ENCODE peak calls at places on chromosomes 5 and 9, in seven cellular contexts. One of them, this sample, is unnamed.

GRCh38 chr9:90095682-90096081 is 490.9 kb downstream of the GADD45G start:
- DNase-seq in glomerular endothelial cell: no peak
- DNase-seq in endothelial cell of umbilical vein: no peak
- DNase-seq in stimulated activated CD4-positive, alpha-beta T cell treated with anti-CD3 and anti-CD28 coated beads, Interleukin-1b, Interleukin-23, amount 100 ng/mL, for 48 hours: peak; percentile 8
- DNase-seq in glutamatergic neuron: peak; percentile 81
- DNase-seq in Karpas-422: no peak
- DNase-seq in naive thymus-derived CD8-positive, alpha-beta T cell: no peak
- DNase-seq in this sample: no peak

GRCh38 chr5:131281133-131281867 is 17.4 kb downstream of the CDC42SE2 start:
- DNase-seq in stimulated activated CD4-positive, alpha-beta T cell treated with anti-CD3 and anti-CD28 coated beads, Interleukin-1b, Interleukin-23, amount 100 ng/mL, for 48 hours: no peak
- DNase-seq in endothelial cell of umbilical vein: no peak
- DNase-seq in naive thymus-derived CD8-positive, alpha-beta T cell: peak; percentile 90
- DNase-seq in Karpas-422: no peak
- DNase-seq in glomerular endothelial cell: no peak
- DNase-seq in glutamatergic neuron: no peak
- DNase-seq in this sample: no peak

GRCh38 chr9:123339666-123340414 is 16.2 kb upstream of the CRB2 start:
- DNase-seq in endothelial cell of umbilical vein: no peak
- DNase-seq in glutamatergic neuron: no peak
- DNase-seq in stimulated activated CD4-positive, alpha-beta T cell treated with anti-CD3 and anti-CD28 coated beads, Interleukin-1b, Interleukin-23, amount 100 ng/mL, for 48 hours: peak; percentile 81
- DNase-seq in Karpas-422: peak; percentile 67
- DNase-seq in naive thymus-derived CD8-positive, alpha-beta T cell: peak; percentile 32
- DNase-seq in glomerular endothelial cell: no peak
- DNase-seq in this sample: no peak

GRCh38 chr9:77305622-77306365 is 128.5 kb downstream of the VPS13A start:
- DNase-seq in glutamatergic neuron: no peak
- DNase-seq in glomerular endothelial cell: no peak
- DNase-seq in endothelial cell of umbilical vein: no peak
- DNase-seq in stimulated activated CD4-positive, alpha-beta T cell treated with anti-CD3 and anti-CD28 coated beads, Interleukin-1b, Interleukin-23, amount 100 ng/mL, for 48 hours: no peak
- DNase-seq in naive thymus-derived CD8-positive, alpha-beta T cell: no peak
- DNase-seq in Karpas-422: no peak
- DNase-seq in this sample: no peak

GRCh38 chr5:130759061-130759460 is 406.0 kb downstream of the HINT1 start:
- DNase-seq in endothelial cell of umbilical vein: no peak
- DNase-seq in Karpas-422: no peak
- DNase-seq in glomerular endothelial cell: no peak
- DNase-seq in naive thymus-derived CD8-positive, alpha-beta T cell: no peak
- DNase-seq in glutamatergic neuron: no peak
- DNase-seq in stimulated activated CD4-positive, alpha-beta T cell treated with anti-CD3 and anti-CD28 coated beads, Interleukin-1b, Interleukin-23, amount 100 ng/mL, for 48 hours: no peak
- DNase-seq in this sample: no peak

GRCh38 chr5:103228588-103228987 is 30.0 kb upstream of the MACIR start:
- DNase-seq in glutamatergic neuron: no peak
- DNase-seq in naive thymus-derived CD8-positive, alpha-beta T cell: no peak
- DNase-seq in glomerular endothelial cell: no peak
- DNase-seq in endothelial cell of umbilical vein: no peak
- DNase-seq in Karpas-422: no peak
- DNase-seq in stimulated activated CD4-positive, alpha-beta T cell treated with anti-CD3 and anti-CD28 coated beads, Interleukin-1b, Interleukin-23, amount 100 ng/mL, for 48 hours: no peak
- DNase-seq in this sample: no peak

GRCh38 chr9:104895572-104895971 is 32.4 kb downstream of the ABCA1 start:
- DNase-seq in stimulated activated CD4-positive, alpha-beta T cell treated with anti-CD3 and anti-CD28 coated beads, Interleukin-1b, Interleukin-23, amount 100 ng/mL, for 48 hours: no peak
- DNase-seq in Karpas-422: no peak
- DNase-seq in endothelial cell of umbilical vein: no peak
- DNase-seq in naive thymus-derived CD8-positive, alpha-beta T cell: no peak
- DNase-seq in glutamatergic neuron: no peak
- DNase-seq in glomerular endothelial cell: no peak
- DNase-seq in this sample: no peak

GRCh38 chr5:8019719-8020218 is 150.8 kb downstream of the MTRR start:
- DNase-seq in glomerular endothelial cell: no peak
- DNase-seq in stimulated activated CD4-positive, alpha-beta T cell treated with anti-CD3 and anti-CD28 coated beads, Interleukin-1b, Interleukin-23, amount 100 ng/mL, for 48 hours: no peak
- DNase-seq in endothelial cell of umbilical vein: no peak
- DNase-seq in Karpas-422: peak; percentile 80
- DNase-seq in naive thymus-derived CD8-positive, alpha-beta T cell: no peak
- DNase-seq in glutamatergic neuron: no peak
- DNase-seq in this sample: no peak

GRCh38 chr5:145824040-145824439 is 11.1 kb downstream of the PRELID2 start:
- DNase-seq in stimulated activated CD4-positive, alpha-beta T cell treated with anti-CD3 and anti-CD28 coated beads, Interleukin-1b, Interleukin-23, amount 100 ng/mL, for 48 hours: no peak
- DNase-seq in Karpas-422: no peak
- DNase-seq in naive thymus-derived CD8-positive, alpha-beta T cell: no peak
- DNase-seq in glomerular endothelial cell: no peak
- DNase-seq in endothelial cell of umbilical vein: no peak
- DNase-seq in glutamatergic neuron: no peak
- DNase-seq in this sample: no peak

GRCh38 chr9:738209-738915 is 103.1 kb upstream of the DMRT1 start:
- DNase-seq in endothelial cell of umbilical vein: no peak
- DNase-seq in glomerular endothelial cell: no peak
- DNase-seq in stimulated activated CD4-positive, alpha-beta T cell treated with anti-CD3 and anti-CD28 coated beads, Interleukin-1b, Interleukin-23, amount 100 ng/mL, for 48 hours: no peak
- DNase-seq in Karpas-422: no peak
- DNase-seq in glutamatergic neuron: no peak
- DNase-seq in naive thymus-derived CD8-positive, alpha-beta T cell: no peak
- DNase-seq in this sample: peak; percentile 88

GRCh38 chr5:126508251-126508961 is 85.2 kb downstream of the GRAMD2B start:
- DNase-seq in glutamatergic neuron: no peak
- DNase-seq in naive thymus-derived CD8-positive, alpha-beta T cell: no peak
- DNase-seq in endothelial cell of umbilical vein: no peak
- DNase-seq in Karpas-422: no peak
- DNase-seq in glomerular endothelial cell: no peak
- DNase-seq in stimulated activated CD4-positive, alpha-beta T cell treated with anti-CD3 and anti-CD28 coated beads, Interleukin-1b, Interleukin-23, amount 100 ng/mL, for 48 hours: no peak
- DNase-seq in this sample: no peak

GRCh38 chr9:35313911-35314310 is 152.1 kb downstream of the UNC13B start:
- DNase-seq in glomerular endothelial cell: no peak
- DNase-seq in Karpas-422: no peak
- DNase-seq in endothelial cell of umbilical vein: no peak
- DNase-seq in stimulated activated CD4-positive, alpha-beta T cell treated with anti-CD3 and anti-CD28 coated beads, Interleukin-1b, Interleukin-23, amount 100 ng/mL, for 48 hours: no peak
- DNase-seq in naive thymus-derived CD8-positive, alpha-beta T cell: no peak
- DNase-seq in glutamatergic neuron: no peak
- DNase-seq in this sample: no peak

GRCh38 chr9:34218452-34218851 is 39.6 kb downstream of the UBAP1 start:
- DNase-seq in naive thymus-derived CD8-positive, alpha-beta T cell: no peak
- DNase-seq in endothelial cell of umbilical vein: no peak
- DNase-seq in glomerular endothelial cell: no peak
- DNase-seq in Karpas-422: no peak
- DNase-seq in stimulated activated CD4-positive, alpha-beta T cell treated with anti-CD3 and anti-CD28 coated beads, Interleukin-1b, Interleukin-23, amount 100 ng/mL, for 48 hours: no peak
- DNase-seq in glutamatergic neuron: no peak
- DNase-seq in this sample: no peak

GRCh38 chr5:110441035-110441434 is 285.4 kb downstream of the TMEM232 start:
- DNase-seq in glomerular endothelial cell: no peak
- DNase-seq in glutamatergic neuron: no peak
- DNase-seq in stimulated activated CD4-positive, alpha-beta T cell treated with anti-CD3 and anti-CD28 coated beads, Interleukin-1b, Interleukin-23, amount 100 ng/mL, for 48 hours: no peak
- DNase-seq in Karpas-422: peak; percentile 71
- DNase-seq in naive thymus-derived CD8-positive, alpha-beta T cell: no peak
- DNase-seq in endothelial cell of umbilical vein: no peak
- DNase-seq in this sample: peak; percentile 3

GRCh38 chr5:862367-863243 is 11.8 kb upstream of the ZDHHC11 start:
- DNase-seq in Karpas-422: no peak
- DNase-seq in glomerular endothelial cell: no peak
- DNase-seq in endothelial cell of umbilical vein: no peak
- DNase-seq in glutamatergic neuron: no peak
- DNase-seq in naive thymus-derived CD8-positive, alpha-beta T cell: no peak
- DNase-seq in stimulated activated CD4-positive, alpha-beta T cell treated with anti-CD3 and anti-CD28 coated beads, Interleukin-1b, Interleukin-23, amount 100 ng/mL, for 48 hours: no peak
- DNase-seq in this sample: no peak

GRCh38 chr5:88388476-88389170 is 120.0 kb upstream of the TMEM161B start:
- DNase-seq in glutamatergic neuron: peak; percentile 28
- DNase-seq in glomerular endothelial cell: no peak
- DNase-seq in Karpas-422: no peak
- DNase-seq in endothelial cell of umbilical vein: no peak
- DNase-seq in naive thymus-derived CD8-positive, alpha-beta T cell: no peak
- DNase-seq in stimulated activated CD4-positive, alpha-beta T cell treated with anti-CD3 and anti-CD28 coated beads, Interleukin-1b, Interleukin-23, amount 100 ng/mL, for 48 hours: no peak
- DNase-seq in this sample: no peak

GRCh38 chr5:1445313-1445894 is at the start of gene SLC6A3:
- DNase-seq in glutamatergic neuron: peak; percentile 93
- DNase-seq in stimulated activated CD4-positive, alpha-beta T cell treated with anti-CD3 and anti-CD28 coated beads, Interleukin-1b, Interleukin-23, amount 100 ng/mL, for 48 hours: no peak
- DNase-seq in Karpas-422: no peak
- DNase-seq in glomerular endothelial cell: no peak
- DNase-seq in endothelial cell of umbilical vein: no peak
- DNase-seq in naive thymus-derived CD8-positive, alpha-beta T cell: no peak
- DNase-seq in this sample: no peak

GRCh38 chr5:82234880-82235279 is 43.3 kb downstream of the RPS23 start:
- DNase-seq in Karpas-422: no peak
- DNase-seq in stimulated activated CD4-positive, alpha-beta T cell treated with anti-CD3 and anti-CD28 coated beads, Interleukin-1b, Interleukin-23, amount 100 ng/mL, for 48 hours: no peak
- DNase-seq in endothelial cell of umbilical vein: no peak
- DNase-seq in naive thymus-derived CD8-positive, alpha-beta T cell: no peak
- DNase-seq in glutamatergic neuron: no peak
- DNase-seq in glomerular endothelial cell: no peak
- DNase-seq in this sample: no peak

This sample was measured in hepatic stellate cell.